ENCODE peak calls at places on chromosomes 3 and 15, in four cellular contexts. D is tibial nerve; O is CD4-positive, alpha-beta T cell; L is astrocyte. A is an unnamed sample.

GRCh38 chr15:29962404-29962803 is 120.4 kb upstream of the GOLGA8J start:
- DNase-seq in L (no peak), D (no peak), O (no peak), A (no peak)

GRCh38 chr3:144586382-144586781 is 614.8 kb downstream of the DIPK2A start:
- DNase-seq in D (no peak), O (no peak), L (peak), A (no peak)

GRCh38 chr3:33881181-33882064 is 83.0 kb downstream of the PDCD6IP start:
- DNase-seq in D (no peak), O (no peak), L (no peak), A (no peak)

GRCh38 chr3:66354001-66354400 is 133.2 kb downstream of the SLC25A26 start:
- DNase-seq in O (no peak), D (no peak), L (no peak), A (no peak)

GRCh38 chr3:111152506-111152905 is 80.9 kb downstream of the NECTIN3 start:
- DNase-seq in D (no peak), L (no peak), O (no peak), A (no peak)

GRCh38 chr3:64344721-64345207 is 119.5 kb upstream of the PRICKLE2 start:
- DNase-seq in L (peak), D (no peak), O (no peak), A (no peak)

GRCh38 chr3:149510480-149510879 is 36.0 kb downstream of the TM4SF4 start:
- DNase-seq in L (no peak), O (no peak), D (no peak), A (no peak)

GRCh38 chr3:171654809-171655208 is 155.5 kb downstream of the PLD1 start:
- DNase-seq in O (no peak), L (peak), D (peak), A (peak)

GRCh38 chr15:40253179-40253790 is 14.4 kb downstream of the PAK6 start:
- DNase-seq in L (no peak), D (no peak), O (no peak), A (no peak)

DNA sequence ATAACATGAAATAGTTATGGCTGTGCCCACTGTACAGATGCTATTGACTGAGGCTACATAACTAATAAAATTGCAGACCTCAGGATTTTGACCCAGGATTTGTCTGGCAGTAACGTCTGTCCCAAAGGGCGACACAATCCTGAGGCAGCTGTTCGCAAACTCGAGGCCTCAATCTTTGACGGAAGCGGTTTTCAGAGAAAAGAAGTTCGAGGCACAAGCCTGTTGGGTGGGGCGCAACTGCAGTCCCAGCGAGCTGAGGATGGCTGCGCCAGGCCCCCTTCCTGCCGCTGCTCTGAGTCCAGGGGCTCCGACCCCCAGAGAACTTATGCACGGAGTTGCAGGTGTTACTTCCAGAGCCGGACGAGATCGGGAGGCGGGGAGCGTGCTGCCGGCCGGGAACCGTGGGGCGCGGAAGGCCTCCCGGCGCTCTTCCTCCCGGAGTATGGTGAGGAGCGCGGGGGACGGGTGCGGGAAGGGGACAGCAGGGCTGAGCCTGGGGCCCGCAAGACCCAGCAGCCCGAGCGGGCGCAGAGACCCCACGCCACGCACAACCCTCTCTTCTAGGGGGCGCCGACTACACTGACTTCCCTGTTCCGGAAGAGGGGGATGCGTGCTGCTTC is at the start of gene PARP15:
- DNase-seq in O (peak), L (no peak), D (no peak), A (peak)
- TF ChIP-seq CTCF in O (no peak), L (no peak), D (no peak), A (no peak)

DNA sequence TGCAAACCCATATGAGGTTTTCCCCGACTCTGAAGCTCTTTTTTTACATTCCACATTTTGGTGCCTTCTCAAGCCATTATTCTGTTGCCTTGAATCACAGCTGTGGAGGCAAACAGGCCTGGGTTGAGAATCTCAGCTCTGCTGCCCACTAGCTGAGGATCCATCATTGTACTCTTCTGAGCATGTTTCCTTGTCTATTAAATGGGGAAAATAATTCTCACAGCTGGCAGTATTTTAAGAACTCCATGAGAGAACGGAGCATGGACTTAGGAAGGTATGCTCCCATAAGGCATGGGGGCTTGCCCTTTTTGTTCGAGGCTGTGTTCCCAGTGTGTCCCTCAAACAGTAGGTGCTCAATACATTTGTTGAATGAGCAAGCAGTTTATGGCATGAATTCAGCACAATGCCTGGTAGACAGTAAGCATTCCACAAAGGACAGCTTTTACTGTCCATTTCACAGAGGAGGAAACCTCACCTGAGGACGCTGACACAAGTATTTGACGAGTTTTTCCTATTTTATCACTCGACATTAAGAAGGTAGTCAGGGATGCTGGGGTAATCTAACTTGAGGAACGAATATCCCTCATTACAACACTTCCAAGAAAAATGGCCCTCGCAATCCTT is 2.2 kb upstream of the PTPRG start:
- DNase-seq in O (no peak), L (no peak), D (no peak), A (no peak)
- H3K27ac ChIP-seq in O (no peak), L (no peak), D (no peak), A (peak)

DNA sequence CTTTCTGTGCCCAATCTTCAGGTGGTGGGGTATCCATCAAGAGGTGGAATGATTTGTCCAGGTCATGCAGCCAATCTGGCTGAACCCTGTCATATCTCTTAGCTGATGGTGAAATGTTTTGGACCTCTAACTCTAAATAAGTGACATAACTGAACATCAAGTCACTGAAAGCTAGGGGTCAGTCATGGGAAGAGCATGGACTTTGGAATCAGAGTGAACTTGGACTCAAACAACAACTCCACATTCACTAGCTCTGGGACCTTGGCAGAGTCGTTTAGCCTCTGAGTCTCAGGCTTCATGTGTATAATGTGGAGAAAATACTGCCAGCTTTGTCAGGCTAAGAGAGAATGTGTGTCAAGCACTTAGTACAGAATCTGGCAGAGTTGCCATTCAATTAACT is 557.8 kb upstream of the CFAP20DC start:
- DNase-seq in D (no peak), O (no peak), L (no peak), A (no peak)
- TF ChIP-seq CTCF in D (no peak), O (no peak), L (no peak), A (no peak)

GRCh38 chr15:89095556-89095955 is 7.3 kb downstream of the ABHD2 start:
- DNase-seq in L (no peak), D (no peak), O (no peak), A (no peak)

GRCh38 chr15:89093509-89093908 is 5.3 kb downstream of the ABHD2 start:
- DNase-seq in D (no peak), O (no peak), L (no peak), A (no peak)

GRCh38 chr15:89096664-89097063 is 8.4 kb downstream of the ABHD2 start:
- DNase-seq in D (no peak), O (no peak), L (no peak), A (no peak)

GRCh38 chr15:89097313-89097712 is 9.1 kb downstream of the ABHD2 start:
- DNase-seq in D (no peak), L (no peak), O (no peak), A (no peak)

DNA sequence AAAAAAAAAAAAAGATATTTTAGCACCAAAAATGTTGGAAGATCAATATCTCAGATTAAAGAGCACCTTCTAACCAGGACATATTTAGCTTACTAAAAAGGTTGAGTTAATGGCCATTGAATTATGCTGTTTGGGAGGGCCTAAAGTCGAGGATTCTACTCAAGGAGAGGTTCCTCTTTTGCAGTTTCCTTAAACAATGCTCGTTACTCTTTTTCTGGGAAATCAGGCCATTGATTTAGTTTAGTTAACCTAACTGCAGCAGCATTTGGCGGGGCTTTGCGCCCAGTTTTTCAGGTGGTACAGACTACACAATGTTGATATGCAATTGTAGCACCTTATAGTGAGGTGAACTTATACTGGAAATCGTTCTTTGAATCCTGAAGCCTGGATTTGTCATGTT is 6.8 kb downstream of the ABHD2 start:
- DNase-seq in O (no peak), L (no peak), D (no peak), A (no peak)
- H3K27ac ChIP-seq in O (no peak), L (no peak), D (no peak), A (no peak)

DNA sequence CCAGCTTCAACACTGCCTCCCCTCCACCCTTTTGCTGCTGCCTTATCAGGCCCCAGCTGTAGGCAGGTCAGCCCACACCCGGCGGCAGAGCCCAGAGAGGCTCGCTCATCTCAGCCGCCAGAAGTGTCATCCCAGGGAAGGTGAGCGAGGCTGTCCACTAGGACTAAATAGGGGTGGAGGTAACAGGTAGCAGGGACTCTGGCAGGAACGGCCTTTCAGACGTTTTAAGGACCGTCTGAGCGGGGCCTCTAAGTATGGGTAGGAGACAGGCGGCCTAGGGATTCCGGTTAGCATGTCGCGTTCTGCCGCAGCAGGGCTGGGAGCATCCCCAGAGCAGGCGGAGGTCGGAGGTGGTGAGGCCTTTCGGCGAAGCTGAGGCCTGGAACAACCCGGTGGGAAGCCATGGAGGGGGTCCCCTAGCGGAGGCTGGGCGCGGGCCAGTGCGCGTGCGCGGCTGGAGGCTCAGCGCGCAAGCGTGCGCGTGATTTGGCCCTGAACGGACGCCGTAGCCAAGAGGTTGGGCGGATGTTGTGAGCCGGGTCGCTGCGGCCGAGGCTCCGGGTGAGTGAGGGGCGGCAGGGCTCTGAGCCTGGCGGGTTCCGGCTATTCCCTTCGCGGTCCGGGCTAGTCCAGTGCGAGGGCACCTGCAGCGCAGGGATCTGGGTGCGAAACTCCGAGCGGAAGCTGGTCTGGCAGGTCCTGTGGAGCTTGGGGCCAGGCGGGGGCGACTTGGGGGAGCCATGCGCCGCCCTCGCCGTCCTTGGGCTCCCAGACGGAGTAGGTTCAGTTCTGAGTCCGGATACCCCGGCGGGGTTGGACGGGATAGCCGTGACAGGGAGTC is at the start of the genes MST1 and RNF123:
- DNase-seq in D (peak), O (peak), L (peak), A (peak)
- TF ChIP-seq CTCF in D (peak), O (peak), L (no peak), A (peak)

GRCh38 chr3:78974181-78974770 is 793.5 kb downstream of the ROBO1 start:
- DNase-seq in O (no peak), D (no peak), L (peak), A (no peak)

GRCh38 chr3:78972617-78973301 is 795.0 kb downstream of the ROBO1 start:
- DNase-seq in O (no peak), D (no peak), L (no peak), A (no peak)

GRCh38 chr3:78967061-78967460 is 800.7 kb downstream of the ROBO1 start:
- DNase-seq in L (no peak), O (no peak), D (no peak), A (no peak)

GRCh38 chr3:78970656-78971055 is 797.1 kb downstream of the ROBO1 start:
- DNase-seq in O (no peak), D (no peak), L (no peak), A (no peak)

DNA sequence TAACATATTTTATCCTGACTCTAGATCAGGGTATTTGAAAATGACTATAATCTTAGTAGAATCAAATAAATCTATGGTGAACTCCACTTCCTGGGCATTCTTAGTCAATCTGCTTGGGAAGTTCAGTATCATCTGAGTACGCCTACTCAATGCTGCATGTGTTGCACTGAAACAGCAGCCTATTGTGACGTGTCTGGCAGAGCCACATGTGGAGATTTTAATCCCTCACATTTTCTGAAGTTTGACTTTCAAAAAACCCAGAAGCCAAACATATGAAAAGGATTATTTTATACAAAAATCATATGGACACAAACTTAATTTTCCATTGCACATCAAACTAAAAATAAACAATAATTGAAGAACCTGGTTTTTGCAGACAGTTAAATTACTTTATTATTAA is 798.3 kb downstream of the ROBO1 start:
- DNase-seq in O (no peak), L (peak), D (no peak), A (peak)
- H3K27ac ChIP-seq in O (no peak), L (no peak), D (no peak), A (no peak)

A was measured in heart right ventricle.